ENCODE peak calls at places on chromosomes 13 and 19, in four cellular contexts. X is psoas muscle, N is pancreas, F is mammary epithelial cell. K is an unnamed sample.
A peak's percentile ranks its signal among the peaks of the same experiment; 100 is the strongest.

GRCh38 chr19:29378126-29378525 is 147.7 kb upstream of the VSTM2B start:
- DNase-seq in X (no peak), F (no peak), N (no peak), K (peak; percentile 2)

GRCh38 chr13:91144054-91144453 is 203.4 kb upstream of the MIR17HG start:
- DNase-seq in F (no peak), N (no peak), X (no peak), K (no peak)

GRCh38 chr19:47778954-47779351 is 450 bp downstream of the SELENOW start:
- DNase-seq in F (peak; percentile 15), N (peak; percentile 65), X (peak; percentile 60), K (no peak)

GRCh38 chr19:4930664-4931063 is 21.4 kb downstream of the UHRF1 start:
- DNase-seq in N (no peak), X (no peak), F (no peak), K (no peak)

GRCh38 chr13:23445794-23446193 is 12.3 kb upstream of the SACS start:
- DNase-seq in N (no peak), F (peak; percentile 66), X (no peak), K (no peak)

GRCh38 chr19:44848036-44848804 is 2.1 kb downstream of the NECTIN2 start:
- DNase-seq in N (no peak), X (no peak), F (no peak), K (no peak)

GRCh38 chr13:31951215-31951678 is 80.3 kb upstream of the FRY start:
- DNase-seq in X (peak; percentile 60), N (peak; percentile 68), F (peak; percentile 47), K (peak; percentile 95)

GRCh38 chr13:55761986-55762385 is 1378.7 kb upstream of the PRR20A start:
- DNase-seq in X (no peak), F (no peak), N (no peak), K (no peak)

GRCh38 chr19:46812898-46813569 is 24.6 kb upstream of the SLC1A5 start:
- DNase-seq in N (no peak), X (no peak), F (no peak), K (peak; percentile 81)

GRCh38 chr13:114108894-114109293 is 23.5 kb downstream of the RASA3 start:
- DNase-seq in N (no peak), F (no peak), X (peak; percentile 9), K (peak; percentile 60)

GRCh38 chr19:39177110-39177699 is 19.6 kb upstream of the NCCRP1 start:
- DNase-seq in X (no peak), N (peak; percentile 14), F (no peak), K (no peak)

GRCh38 chr19:495440-496332 is 600 bp upstream of the MADCAM1 start:
- DNase-seq in X (peak; percentile 31), F (no peak), N (no peak), K (no peak)

GRCh38 chr13:80361883-80362327 is 21.0 kb upstream of the SPRY2 start:
- DNase-seq in X (no peak), N (no peak), F (peak; percentile 66), K (no peak)

GRCh38 chr19:28497137-28497536 is 715.8 kb downstream of the UQCRFS1 start:
- DNase-seq in N (no peak), X (no peak), F (peak; percentile 73), K (no peak)

GRCh38 chr13:98527526-98527925 is 49.4 kb downstream of the STK24 start:
- DNase-seq in N (no peak), F (no peak), X (no peak), K (peak; percentile 60)

GRCh38 chr13:107531816-107532215 is 683.5 kb downstream of the LIG4 start:
- DNase-seq in N (no peak), X (no peak), F (no peak), K (no peak)

GRCh38 chr13:30869491-30869890 is 36.6 kb upstream of the MEDAG start:
- DNase-seq in X (no peak), F (no peak), N (no peak), K (no peak)

GRCh38 chr13:91406619-91407018 is 8.2 kb downstream of the GPC5 start:
- DNase-seq in F (peak; percentile 21), N (no peak), X (no peak), K (no peak)

GRCh38 chr13:29065142-29065541 is 245.0 kb downstream of the MTUS2 start:
- DNase-seq in X (no peak), N (no peak), F (no peak), K (no peak)

GRCh38 chr13:112069063-112069726 is 2.2 kb downstream of the SOX1 start:
- DNase-seq in F (no peak), X (no peak), N (no peak), K (no peak)

GRCh38 chr19:41958367-41959055 is 610 bp downstream of the RABAC1 start:
- DNase-seq in N (peak; percentile 92), F (peak; percentile 73), X (peak; percentile 80), K (peak; percentile 96)

GRCh38 chr13:43686557-43686956 is 100.2 kb downstream of the ENOX1 start:
- DNase-seq in X (peak; percentile 44), N (peak; percentile 24), F (peak; percentile 56), K (no peak)

GRCh38 chr19:16896913-16897571 is 8.2 kb downstream of the F2RL3 start:
- DNase-seq in N (peak; percentile 98), X (peak; percentile 92), F (peak; percentile 86), K (peak; percentile 96)

GRCh38 chr19:45423033-45423588 is 606 bp downstream of the ERCC1 start:
- DNase-seq in X (no peak), F (no peak), N (no peak), K (no peak)

GRCh38 chr13:46663644-46664043 is 110.7 kb downstream of the LRCH1 start:
- DNase-seq in X (no peak), F (no peak), N (no peak), K (no peak)

GRCh38 chr13:91572944-91573535 is 174.6 kb downstream of the GPC5 start:
- DNase-seq in F (no peak), X (no peak), N (no peak), K (no peak)

GRCh38 chr19:38383184-38383583 is 4.7 kb downstream of the GGN start:
- DNase-seq in X (no peak), N (no peak), F (no peak), K (no peak)

GRCh38 chr13:33381906-33382305 is 96.4 kb upstream of the STARD13 start:
- DNase-seq in X (no peak), F (no peak), N (no peak), K (no peak)

GRCh38 chr19:57403737-57404537 is 7.0 kb upstream of the ZNF17 start:
- DNase-seq in N (no peak), X (no peak), F (no peak), K (no peak)

DNA sequence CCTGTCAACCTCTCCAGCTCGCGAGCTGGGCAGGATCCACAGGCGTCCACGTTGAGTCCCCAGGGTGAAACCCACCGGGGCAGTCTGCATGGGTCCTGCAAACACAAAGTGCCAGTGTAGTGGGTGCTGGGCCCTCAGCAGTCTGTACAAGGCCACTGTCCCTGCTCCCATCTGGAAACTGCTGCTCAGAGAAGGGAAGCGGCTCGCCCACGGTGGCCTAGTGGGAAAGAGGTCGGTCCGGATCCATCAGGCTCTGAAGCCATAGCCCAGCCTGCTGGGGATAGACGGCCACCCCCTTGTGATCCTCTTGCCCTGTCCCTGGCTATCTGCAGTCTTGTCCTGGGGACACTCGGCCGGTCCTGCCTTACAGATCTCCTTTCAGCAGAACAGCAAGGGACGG is 2.6 kb upstream of the DIRAS1 start:
- DNase-seq in X (no peak), N (no peak), F (no peak), K (no peak)
- H3K4me1 ChIP-seq in X (no peaks in the 10 kb centered on the region), N (peaks cover 4% of the 10 kb centered on the region), F (peaks cover 28% of the 10 kb centered on the region), K (peaks cover 24% of the 10 kb centered on the region)

DNA sequence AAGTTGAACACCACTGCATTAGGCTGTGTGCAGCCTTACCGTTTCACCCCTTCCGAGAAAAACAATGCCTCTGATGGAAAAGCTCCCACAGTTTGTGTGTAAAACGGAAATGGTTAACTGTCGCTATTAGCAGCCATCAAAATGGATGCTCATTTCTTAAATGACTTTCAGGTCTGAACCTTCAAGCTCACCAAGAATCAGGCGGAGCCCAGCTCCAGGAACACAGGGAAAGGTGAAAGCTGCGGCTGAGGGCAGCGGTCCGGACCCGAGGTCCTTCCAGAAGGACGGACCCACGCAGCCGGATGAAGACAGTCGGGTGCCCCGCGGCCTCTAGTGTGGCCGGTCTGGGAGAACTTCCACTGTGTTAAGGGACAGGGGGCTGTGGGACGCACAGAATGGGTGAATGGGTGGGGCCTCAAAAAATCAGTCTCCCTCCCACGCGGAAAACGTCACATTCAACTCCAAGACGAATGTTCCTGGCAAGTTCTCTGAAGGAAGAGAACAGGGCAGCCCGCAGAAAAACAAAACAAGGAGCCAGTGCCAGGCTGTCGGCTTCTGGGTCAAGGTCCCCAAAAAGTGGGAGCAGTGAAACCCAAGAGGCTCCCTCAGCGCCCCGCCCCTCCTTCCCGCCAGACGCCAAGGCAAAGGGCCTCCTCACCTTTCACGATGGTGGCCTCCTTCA is 4.9 kb downstream of the IRS2 start:
- DNase-seq in N (no peak), X (no peak), F (peak; percentile 56), K (peak; percentile 63)
- H3K4me1 ChIP-seq in N (peaks cover 9% of the 10 kb centered on the region), X (peaks cover 51% of the 10 kb centered on the region), F (peaks cover 51% of the 10 kb centered on the region), K (peaks cover 59% of the 10 kb centered on the region)

GRCh38 chr13:50074843-50075242 is 59.6 kb downstream of the KCNRG start:
- DNase-seq in X (no peak), F (no peak), N (no peak), K (no peak)
- H3K4me1 ChIP-seq in X (peaks cover 51% of the 10 kb centered on the region), F (peaks cover 10% of the 10 kb centered on the region), N (peaks cover 4% of the 10 kb centered on the region), K (peaks cover 6% of the 10 kb centered on the region)

GRCh38 chr19:13160557-13160956 is 10.3 kb downstream of the IER2 start:
- DNase-seq in N (no peak), F (peak; percentile 27), X (no peak), K (no peak)

GRCh38 chr19:13165091-13165997 is 15.1 kb downstream of the IER2 start:
- DNase-seq in X (no peak), N (no peak), F (no peak), K (no peak)

GRCh38 chr19:13164370-13165090 is 14.3 kb downstream of the IER2 start:
- DNase-seq in F (peak; percentile 75), X (no peak), N (peak; percentile 62), K (no peak)

GRCh38 chr19:13162749-13163608 is 12.8 kb downstream of the IER2 start:
- DNase-seq in F (peak; percentile 97), N (peak; percentile 99), X (peak; percentile 98), K (peak; percentile 97)

DNA sequence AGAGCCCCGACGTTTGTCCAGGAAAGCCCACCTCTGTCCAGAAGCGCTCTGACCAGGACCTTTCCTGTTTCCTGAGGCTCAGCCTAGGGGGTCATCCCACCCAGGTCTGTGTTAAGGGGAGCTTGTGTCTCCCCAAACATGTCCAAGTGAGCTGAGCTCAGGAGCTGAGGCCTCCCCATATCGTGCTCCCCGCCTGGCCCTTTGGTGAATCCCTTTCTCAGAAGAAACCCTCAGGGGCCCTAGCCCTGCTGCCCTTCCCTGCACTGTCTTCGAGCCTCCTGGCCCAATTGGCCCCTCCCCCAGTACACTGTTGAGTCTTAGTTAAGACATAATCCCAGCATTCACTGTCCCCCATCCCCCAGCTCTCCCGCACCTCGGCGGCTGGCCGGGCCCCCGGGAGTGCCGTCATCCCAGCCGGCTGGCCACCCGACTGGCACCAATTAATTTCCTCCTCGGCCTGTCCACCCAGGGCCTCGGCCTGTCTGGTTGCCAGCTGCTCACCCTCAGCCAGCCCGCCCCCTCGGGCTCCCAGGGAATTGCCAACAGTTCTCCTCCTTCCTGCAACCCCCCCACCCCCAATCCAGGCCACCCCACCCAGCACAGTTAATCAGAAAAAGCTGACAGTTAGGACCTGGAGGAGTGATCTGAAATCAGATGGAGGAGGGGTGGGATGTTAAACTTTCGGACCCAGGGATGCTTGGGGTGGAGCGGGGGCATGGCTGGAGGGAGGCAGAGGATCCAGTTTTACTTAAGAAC is 13.6 kb downstream of the IER2 start:
- DNase-seq in F (peak; percentile 50), N (peak; percentile 75), X (peak; percentile 73), K (peak; percentile 84)
- H3K4me1 ChIP-seq in F (peaks cover 58% of the 10 kb centered on the region), N (peaks cover 16% of the 10 kb centered on the region), X (peaks cover 23% of the 10 kb centered on the region), K (peaks cover 65% of the 10 kb centered on the region)

K was measured in upper lobe of left lung.